ENCODE peak calls at places on chromosomes 11 and 22, in six cellular contexts. One of them, this sample, is unnamed.

GRCh38 chr11:8086571-8086970 is 5.6 kb downstream of the TUB start:
- DNase-seq in suprapubic skin: no peak
- DNase-seq in mammary epithelial cell: no peak
- DNase-seq in PC-3: no peak
- DNase-seq in RWPE1: no peak
- DNase-seq in gastrocnemius medialis: no peak
- DNase-seq in this sample: no peak

GRCh38 chr11:61851128-61851899 is 23.2 kb downstream of the FADS2 start:
- DNase-seq in gastrocnemius medialis: no peak
- DNase-seq in RWPE1: no peak
- DNase-seq in PC-3: no peak
- DNase-seq in suprapubic skin: no peak
- DNase-seq in mammary epithelial cell: no peak
- DNase-seq in this sample: no peak

GRCh38 chr11:107857550-107858216 is 904 bp downstream of the SLC35F2 start:
- DNase-seq in mammary epithelial cell: peak
- DNase-seq in PC-3: no peak
- DNase-seq in gastrocnemius medialis: no peak
- DNase-seq in suprapubic skin: peak
- DNase-seq in RWPE1: no peak
- DNase-seq in this sample: peak

GRCh38 chr11:109267293-109268095 is 154.5 kb upstream of the C11orf87 start:
- DNase-seq in gastrocnemius medialis: no peak
- DNase-seq in suprapubic skin: no peak
- DNase-seq in PC-3: no peak
- DNase-seq in RWPE1: no peak
- DNase-seq in mammary epithelial cell: peak
- DNase-seq in this sample: no peak

GRCh38 chr11:134572741-134573675 is 161.0 kb upstream of the B3GAT1 start:
- DNase-seq in PC-3: no peak
- DNase-seq in gastrocnemius medialis: no peak
- DNase-seq in mammary epithelial cell: no peak
- DNase-seq in RWPE1: no peak
- DNase-seq in suprapubic skin: no peak
- DNase-seq in this sample: no peak

GRCh38 chr11:67367836-67368227 is 5.6 kb downstream of the CLCF1 start:
- DNase-seq in RWPE1: no peak
- DNase-seq in gastrocnemius medialis: no peak
- DNase-seq in mammary epithelial cell: no peak
- DNase-seq in PC-3: no peak
- DNase-seq in suprapubic skin: no peak
- DNase-seq in this sample: no peak

GRCh38 chr11:128686745-128687177 is 7.1 kb upstream of the FLI1 start:
- DNase-seq in gastrocnemius medialis: no peak
- DNase-seq in suprapubic skin: no peak
- DNase-seq in RWPE1: peak
- DNase-seq in mammary epithelial cell: peak
- DNase-seq in PC-3: peak
- DNase-seq in this sample: peak

GRCh38 chr11:134530826-134531225 is 118.8 kb upstream of the B3GAT1 start:
- DNase-seq in PC-3: no peak
- DNase-seq in mammary epithelial cell: no peak
- DNase-seq in suprapubic skin: peak
- DNase-seq in gastrocnemius medialis: no peak
- DNase-seq in RWPE1: no peak
- DNase-seq in this sample: no peak

GRCh38 chr11:60305906-60306619 is 21.0 kb upstream of the MS4A6E start:
- DNase-seq in gastrocnemius medialis: no peak
- DNase-seq in RWPE1: peak
- DNase-seq in suprapubic skin: no peak
- DNase-seq in PC-3: peak
- DNase-seq in mammary epithelial cell: peak
- DNase-seq in this sample: peak

DNA sequence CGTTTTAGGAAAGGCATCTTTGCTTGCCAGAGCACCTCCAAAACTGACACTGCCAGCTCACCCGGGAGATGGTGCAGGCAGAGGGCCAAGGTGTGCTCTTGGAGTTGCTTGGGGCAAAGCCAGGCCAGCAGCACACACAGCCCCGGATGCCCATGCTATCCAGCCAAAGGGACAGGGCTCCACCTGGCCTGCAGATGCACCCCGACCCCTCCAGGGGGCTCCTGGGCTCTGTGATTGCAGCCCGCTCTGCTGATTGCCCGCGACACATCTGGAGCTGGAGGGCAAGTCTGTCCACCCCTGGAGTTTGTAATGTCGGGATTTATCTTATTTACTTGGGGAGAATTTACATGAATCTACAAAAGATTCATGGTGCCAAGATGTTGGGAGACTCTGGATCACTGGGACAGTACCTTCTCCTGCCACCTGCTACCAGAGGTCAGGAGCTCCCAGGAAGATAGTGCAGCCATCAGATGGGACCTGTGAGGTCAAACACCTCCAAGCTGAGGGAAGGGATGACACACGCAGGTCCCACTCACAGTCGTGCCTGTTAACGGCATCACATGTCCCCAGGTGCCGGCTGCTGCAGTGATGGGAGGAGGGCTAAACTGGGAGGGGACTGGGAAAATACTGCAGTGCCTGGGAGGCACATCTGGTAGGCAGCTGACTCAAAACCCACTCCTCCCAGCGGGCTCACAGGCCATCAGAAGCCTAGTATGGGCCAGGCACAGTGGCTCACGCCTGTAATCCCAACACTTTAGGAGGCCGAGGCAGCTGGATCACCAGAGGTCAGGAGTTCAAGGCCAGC is 17.2 kb downstream of the CBX7 start:
- DNase-seq in mammary epithelial cell: peak
- DNase-seq in PC-3: peak
- DNase-seq in suprapubic skin: no peak
- DNase-seq in gastrocnemius medialis: no peak
- DNase-seq in RWPE1: no peak
- DNase-seq in this sample: peak
- TF ChIP-seq CTCF in mammary epithelial cell: peak
- TF ChIP-seq CTCF in PC-3: peak
- TF ChIP-seq CTCF in suprapubic skin: no peak
- TF ChIP-seq CTCF in gastrocnemius medialis: no peak
- TF ChIP-seq CTCF in RWPE1: peak
- TF ChIP-seq CTCF in this sample: peak

GRCh38 chr11:35077709-35078695 is 61.0 kb upstream of the CD44 start:
- DNase-seq in RWPE1: peak
- DNase-seq in mammary epithelial cell: peak
- DNase-seq in PC-3: peak
- DNase-seq in gastrocnemius medialis: no peak
- DNase-seq in suprapubic skin: no peak
- DNase-seq in this sample: peak
- H3K27ac ChIP-seq in RWPE1: no peak
- H3K27ac ChIP-seq in mammary epithelial cell: peak
- H3K27ac ChIP-seq in PC-3: peak
- H3K27ac ChIP-seq in gastrocnemius medialis: no peak
- H3K27ac ChIP-seq in suprapubic skin: no peak
- H3K27ac ChIP-seq in this sample: peak

GRCh38 chr11:106585061-106585460 is 433.2 kb downstream of the GUCY1A2 start:
- DNase-seq in suprapubic skin: no peak
- DNase-seq in RWPE1: no peak
- DNase-seq in mammary epithelial cell: peak
- DNase-seq in PC-3: peak
- DNase-seq in gastrocnemius medialis: no peak
- DNase-seq in this sample: peak
- TF ChIP-seq CTCF in suprapubic skin: no peak
- TF ChIP-seq CTCF in RWPE1: no peak
- TF ChIP-seq CTCF in mammary epithelial cell: peak
- TF ChIP-seq CTCF in PC-3: peak
- TF ChIP-seq CTCF in gastrocnemius medialis: no peak
- TF ChIP-seq CTCF in this sample: peak

DNA sequence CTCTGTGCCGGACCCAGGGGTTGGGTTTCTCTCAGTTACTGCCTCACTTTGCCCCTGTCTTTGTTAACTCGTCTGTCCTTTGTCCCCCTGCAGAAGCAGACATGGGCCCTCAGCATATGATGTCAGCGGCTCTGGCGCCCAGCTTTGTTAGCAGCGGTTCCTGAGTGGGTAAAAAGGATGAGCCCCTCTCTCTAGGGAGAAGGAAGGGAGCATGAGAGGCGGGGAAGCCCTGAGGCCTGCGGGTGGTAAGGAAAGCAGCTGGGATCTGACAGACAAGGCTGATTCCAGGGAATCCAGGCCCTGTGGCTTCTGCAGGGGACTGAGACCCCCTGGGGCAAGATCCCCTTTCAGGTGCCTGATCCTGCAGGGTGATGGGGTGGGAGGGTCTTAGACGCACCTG is 51.7 kb downstream of the MCM5 start:
- DNase-seq in RWPE1: no peak
- DNase-seq in suprapubic skin: no peak
- DNase-seq in PC-3: no peak
- DNase-seq in gastrocnemius medialis: no peak
- DNase-seq in mammary epithelial cell: no peak
- DNase-seq in this sample: no peak
- H3K27ac ChIP-seq in RWPE1: no peak
- H3K27ac ChIP-seq in suprapubic skin: no peak
- H3K27ac ChIP-seq in PC-3: no peak
- H3K27ac ChIP-seq in gastrocnemius medialis: no peak
- H3K27ac ChIP-seq in mammary epithelial cell: no peak
- H3K27ac ChIP-seq in this sample: no peak

DNA sequence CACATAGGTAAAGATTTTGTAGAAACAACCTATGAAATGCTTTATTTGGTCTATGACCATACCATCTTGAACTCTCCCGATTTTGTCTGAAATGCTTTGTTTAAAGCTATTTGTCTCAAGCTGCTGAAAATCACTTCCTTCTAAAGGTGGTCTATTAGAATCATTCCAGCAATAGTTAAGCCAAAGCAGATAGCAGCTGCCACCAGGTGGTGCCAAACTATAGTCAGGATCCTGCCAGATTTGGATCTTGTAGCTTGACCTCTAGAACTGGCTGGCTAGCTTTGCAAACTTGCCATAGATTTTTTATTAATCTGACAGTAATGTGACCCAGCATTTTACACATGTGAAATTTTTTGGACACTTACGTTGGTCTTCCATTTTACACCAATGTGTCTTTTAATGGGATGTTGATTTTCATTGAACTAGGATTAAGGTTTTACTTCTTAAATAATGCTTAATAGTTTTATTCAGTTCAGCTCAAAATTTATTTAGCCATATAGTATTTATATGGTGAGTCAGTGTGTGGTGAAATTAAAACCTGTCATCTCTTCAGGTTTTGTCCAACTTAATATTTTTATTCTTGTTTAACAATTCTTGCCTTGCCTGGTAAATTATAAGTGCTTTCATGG is 19.7 kb downstream of the CTR9 start:
- DNase-seq in PC-3: peak
- DNase-seq in mammary epithelial cell: peak
- DNase-seq in gastrocnemius medialis: peak
- DNase-seq in RWPE1: peak
- DNase-seq in suprapubic skin: no peak
- DNase-seq in this sample: peak
- TF ChIP-seq CTCF in PC-3: peak
- TF ChIP-seq CTCF in mammary epithelial cell: peak
- TF ChIP-seq CTCF in gastrocnemius medialis: peak
- TF ChIP-seq CTCF in RWPE1: peak
- TF ChIP-seq CTCF in suprapubic skin: peak
- TF ChIP-seq CTCF in this sample: peak

DNA sequence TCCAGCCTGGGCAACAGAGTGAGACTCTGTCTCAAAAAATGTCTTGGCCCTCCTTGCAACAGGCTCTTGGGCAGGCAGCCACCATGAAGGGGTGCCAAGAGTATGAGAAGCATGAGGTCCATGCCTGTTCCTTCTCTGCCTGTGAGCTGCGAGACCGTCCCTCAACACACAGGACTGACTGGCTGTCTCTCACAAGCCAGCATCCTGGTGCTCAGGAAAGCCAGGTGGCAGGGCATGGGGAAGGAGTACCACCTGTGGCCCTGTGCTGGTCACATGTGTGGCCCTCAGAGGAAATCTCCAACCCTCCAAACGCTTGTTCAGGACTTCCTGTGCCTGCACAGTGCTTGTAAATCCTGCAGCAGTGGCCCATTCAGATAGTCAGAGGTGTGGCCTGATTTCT is 83.2 kb downstream of the ATXN10 start:
- DNase-seq in gastrocnemius medialis: no peak
- DNase-seq in mammary epithelial cell: no peak
- DNase-seq in RWPE1: no peak
- DNase-seq in suprapubic skin: no peak
- DNase-seq in PC-3: no peak
- DNase-seq in this sample: no peak
- H3K27ac ChIP-seq in gastrocnemius medialis: no peak
- H3K27ac ChIP-seq in mammary epithelial cell: no peak
- H3K27ac ChIP-seq in RWPE1: no peak
- H3K27ac ChIP-seq in suprapubic skin: no peak
- H3K27ac ChIP-seq in PC-3: no peak
- H3K27ac ChIP-seq in this sample: no peak

DNA sequence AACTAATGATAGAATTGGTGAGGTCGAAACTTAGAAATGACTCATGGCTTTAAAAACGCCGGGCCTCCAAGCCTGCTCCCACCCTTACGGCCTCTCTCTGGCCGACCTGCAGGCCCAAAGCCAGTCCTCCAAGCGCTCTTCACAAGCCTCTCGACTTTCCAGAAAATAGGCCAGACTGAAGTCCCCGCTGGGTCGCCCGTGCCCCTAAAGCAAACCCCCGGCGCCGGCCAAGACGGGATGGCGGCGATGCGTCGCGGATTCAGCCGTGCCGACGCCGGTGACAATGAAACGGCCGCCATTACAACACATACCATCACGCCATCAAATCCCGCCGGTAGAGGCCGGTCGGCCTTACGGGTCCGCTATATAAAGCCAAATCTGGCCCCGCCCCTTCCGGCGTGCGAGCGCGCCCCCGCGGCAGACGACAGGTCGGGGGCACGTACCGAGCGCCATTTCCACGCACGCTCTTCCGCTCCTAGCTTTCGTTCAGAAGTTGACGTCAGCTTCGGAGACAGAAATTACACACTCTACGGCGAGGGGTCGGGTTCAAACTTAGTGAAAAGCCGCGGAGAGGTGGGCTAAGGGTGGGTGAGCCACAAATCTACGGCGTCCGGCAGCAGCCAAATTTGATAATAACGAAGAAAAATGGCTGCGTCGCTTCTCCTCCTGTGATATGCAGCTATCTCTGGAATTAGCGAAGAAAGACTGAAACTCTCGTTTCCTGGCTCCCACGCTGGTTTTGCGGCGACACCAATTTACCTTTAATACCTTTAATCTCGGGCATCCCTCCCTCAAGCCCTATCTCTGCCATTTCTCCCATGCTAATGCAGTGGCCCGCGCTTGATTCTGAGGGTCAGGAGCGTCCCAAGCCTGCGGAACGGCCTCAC is at the start of gene RPL3:
- DNase-seq in gastrocnemius medialis: peak
- DNase-seq in suprapubic skin: peak
- DNase-seq in mammary epithelial cell: peak
- DNase-seq in PC-3: peak
- DNase-seq in RWPE1: peak
- DNase-seq in this sample: peak
- TF ChIP-seq CTCF in gastrocnemius medialis: no peak
- TF ChIP-seq CTCF in suprapubic skin: no peak
- TF ChIP-seq CTCF in mammary epithelial cell: no peak
- TF ChIP-seq CTCF in PC-3: no peak
- TF ChIP-seq CTCF in RWPE1: no peak
- TF ChIP-seq CTCF in this sample: no peak

This sample was measured in brain microvascular endothelial cell.